ENCODE peak calls at places on chromosomes 1 and 21, in seven cellular contexts. O is iris pigment epithelial cell; R is right cardiac atrium; G is stimulated activated CD4-positive, alpha-beta T cell treated with anti-CD3 and anti-CD28 coated beads, Interleukin-2, amount 100 ng/mL, for 48 hours; W is nucleus accumbens; D is BJ; E is germinal center. X is an unnamed sample.

GRCh38 chr1:223180803-223181321 is 37.8 kb upstream of the TLR5 start:
- DNase-seq in R (no peak), G (no peak), D (no peak), E (no peak), O (peak; percentile 3), W (no peak), X (no peak)

GRCh38 chr1:233172201-233172600 is 123.3 kb downstream of the PCNX2 start:
- DNase-seq in G (no peak), W (no peak), E (no peak), D (no peak), O (peak; percentile 72), R (no peak), X (no peak)

GRCh38 chr1:86150553-86151055 is 6.0 kb downstream of the COL24A1 start:
- DNase-seq in E (no peak), O (peak; percentile 45), D (no peak), W (no peak), G (no peak), R (no peak), X (no peak)

GRCh38 chr1:41917835-41918449 is 780 bp downstream of the HIVEP3 start:
- DNase-seq in G (no peak), E (peak; percentile 10), O (peak; percentile 49), D (no peak), W (peak; percentile 40), R (no peak), X (no peak)

GRCh38 chr1:33086384-33086850 is 5.5 kb downstream of the AZIN2 start:
- DNase-seq in E (no peak), O (peak; percentile 84), W (peak; percentile 49), D (no peak), R (peak; percentile 79), G (peak; percentile 37), X (peak; percentile 74)

GRCh38 chr1:17084787-17085186 is 31.0 kb upstream of the SDHB start:
- DNase-seq in W (no peak), O (no peak), E (no peak), G (no peak), R (no peak), D (no peak), X (no peak)

GRCh38 chr1:23664837-23665795 is 26.5 kb upstream of the RPL11 start:
- DNase-seq in E (peak; percentile 55), D (no peak), R (no peak), O (peak; percentile 34), G (no peak), W (no peak), X (no peak)

GRCh38 chr21:46056450-46056903 is 41.4 kb upstream of the COL6A2 start:
- DNase-seq in W (no peak), R (peak; percentile 92), D (no peak), O (peak; percentile 79), E (no peak), G (no peak), X (no peak)

GRCh38 chr21:45074818-45075605 is 632 bp downstream of the ADARB1 start:
- DNase-seq in E (peak; percentile 41), O (peak; percentile 56), D (no peak), R (peak; percentile 33), G (no peak), W (no peak), X (no peak)

GRCh38 chr1:119637719-119638118 is 10.3 kb downstream of the ZNF697 start:
- DNase-seq in W (no peak), G (no peak), R (no peak), O (no peak), D (no peak), E (no peak), X (no peak)

GRCh38 chr1:39116868-39117728 is 87.4 kb upstream of the MACF1 start:
- DNase-seq in D (no peak), E (no peak), O (peak; percentile 76), G (no peak), W (no peak), R (no peak), X (no peak)

GRCh38 chr21:40846566-40847411 is at the start of gene DSCAM:
- DNase-seq in W (peak; percentile 41), E (no peak), D (no peak), O (no peak), R (no peak), G (no peak), X (peak; percentile 31)

GRCh38 chr1:101363891-101364318 is 127.1 kb downstream of the S1PR1 start:
- DNase-seq in O (no peak), R (no peak), G (no peak), D (no peak), W (no peak), E (no peak), X (no peak)

GRCh38 chr1:200971955-200972711 is 51.4 kb downstream of the KIF21B start:
- DNase-seq in D (no peak), G (peak; percentile 52), E (peak; percentile 76), R (peak; percentile 70), W (peak; percentile 32), O (peak; percentile 37), X (peak; percentile 60)

GRCh38 chr1:248918126-248918525 is 12.1 kb downstream of the PGBD2 start:
- DNase-seq in O (no peak), R (no peak), D (no peak), G (no peak), W (no peak), E (no peak), X (no peak)

GRCh38 chr1:165903672-165904071 is 76.3 kb downstream of the UCK2 start:
- DNase-seq in R (no peak), O (peak; percentile 70), E (no peak), G (no peak), D (no peak), W (no peak), X (no peak)

GRCh38 chr1:239909894-239910293 is 181.8 kb upstream of the FMN2 start:
- DNase-seq in O (peak; percentile 88), G (no peak), E (no peak), R (no peak), D (no peak), W (no peak), X (no peak)

GRCh38 chr1:54052470-54052933 is 502 bp downstream of the TMEM59 start:
- DNase-seq in E (peak; percentile 45), O (peak; percentile 79), D (no peak), R (peak; percentile 18), G (peak; percentile 19), W (no peak), X (peak; percentile 47)

GRCh38 chr1:226580625-226581270 is 32.2 kb downstream of the STUM start:
- DNase-seq in W (no peak), G (no peak), R (no peak), E (no peak), D (no peak), O (no peak), X (no peak)

GRCh38 chr1:151370211-151370911 is 2.1 kb downstream of the SELENBP1 start:
- DNase-seq in D (no peak), E (no peak), R (peak; percentile 63), W (no peak), O (no peak), G (no peak), X (no peak)

GRCh38 chr1:92537333-92537884 is 50.7 kb upstream of the GFI1 start:
- DNase-seq in R (no peak), D (no peak), W (no peak), G (no peak), O (no peak), E (no peak), X (no peak)

GRCh38 chr21:42102516-42102915 is 31.4 kb downstream of the UMODL1 start:
- DNase-seq in E (no peak), G (no peak), O (no peak), R (no peak), W (no peak), D (no peak), X (no peak)

GRCh38 chr1:214228976-214229375 is 52.0 kb upstream of the SMYD2 start:
- DNase-seq in O (no peak), G (no peak), R (peak; percentile 24), D (no peak), W (no peak), E (no peak), X (no peak)

GRCh38 chr1:115641762-115642167 is at the start of gene VANGL1:
- DNase-seq in D (no peak), R (peak; percentile 79), G (peak; percentile 23), W (no peak), O (peak; percentile 73), E (peak; percentile 66), X (no peak)

GRCh38 chr1:63949965-63950364 is 176.1 kb downstream of the ROR1 start:
- DNase-seq in D (no peak), E (no peak), O (peak; percentile 63), W (no peak), G (no peak), R (peak; percentile 23), X (no peak)

X was measured in hippocampal formation.